ENCODE peak calls at places on chromosomes 13 and 19, in four cellular contexts. Z is SK-N-SH, D is neural progenitor cell, Q is hepatocyte. X is an unnamed sample.
A peak's percentile ranks its signal among the peaks of the same experiment; 100 is the strongest.

GRCh38 chr13:113009743-113010509 is 40.9 kb downstream of the MCF2L start:
- DNase-seq in Z (peak; percentile 94), D (no peak), Q (peak; percentile 52), X (no peak)

GRCh38 chr13:40350283-40350992 is 316.0 kb downstream of the FOXO1 start:
- DNase-seq in Z (no peak), D (no peak), Q (no peak), X (no peak)

GRCh38 chr19:3725640-3726310 is 17.6 kb downstream of the TJP3 start:
- DNase-seq in Z (peak; percentile 39), D (peak; percentile 82), Q (peak; percentile 58), X (no peak)

GRCh38 chr19:18939922-18940775 is 868 bp downstream of the HOMER3 start:
- DNase-seq in Z (peak; percentile 73), D (peak; percentile 90), Q (peak; percentile 65), X (peak; percentile 84)

GRCh38 chr19:43765109-43765876 is 10.5 kb upstream of the SMG9 start:
- DNase-seq in Z (no peak), D (no peak), Q (peak; percentile 74), X (peak; percentile 99)

GRCh38 chr19:35436477-35437141 is 11.4 kb upstream of the FFAR2 start:
- DNase-seq in Z (no peak), D (no peak), Q (peak; percentile 57), X (peak; percentile 39)

GRCh38 chr19:47725759-47726401 is 12.7 kb downstream of the EHD2 start:
- DNase-seq in Z (no peak), D (no peak), Q (no peak), X (no peak)

GRCh38 chr13:77975358-77976042 is 56.9 kb upstream of the EDNRB start:
- DNase-seq in Z (no peak), D (no peak), Q (no peak), X (no peak)

GRCh38 chr19:41299755-41300089 is 10.2 kb upstream of the CCDC97 start:
- DNase-seq in Z (no peak), D (no peak), Q (peak; percentile 64), X (peak; percentile 86)

GRCh38 chr13:114108141-114108761 is 24.2 kb downstream of the RASA3 start:
- DNase-seq in Z (no peak), D (no peak), Q (no peak), X (no peak)
- TF ChIP-seq EZH2phosphoT487 in Z (no peak), D (no peak), Q (no peak), X (no peak)

DNA sequence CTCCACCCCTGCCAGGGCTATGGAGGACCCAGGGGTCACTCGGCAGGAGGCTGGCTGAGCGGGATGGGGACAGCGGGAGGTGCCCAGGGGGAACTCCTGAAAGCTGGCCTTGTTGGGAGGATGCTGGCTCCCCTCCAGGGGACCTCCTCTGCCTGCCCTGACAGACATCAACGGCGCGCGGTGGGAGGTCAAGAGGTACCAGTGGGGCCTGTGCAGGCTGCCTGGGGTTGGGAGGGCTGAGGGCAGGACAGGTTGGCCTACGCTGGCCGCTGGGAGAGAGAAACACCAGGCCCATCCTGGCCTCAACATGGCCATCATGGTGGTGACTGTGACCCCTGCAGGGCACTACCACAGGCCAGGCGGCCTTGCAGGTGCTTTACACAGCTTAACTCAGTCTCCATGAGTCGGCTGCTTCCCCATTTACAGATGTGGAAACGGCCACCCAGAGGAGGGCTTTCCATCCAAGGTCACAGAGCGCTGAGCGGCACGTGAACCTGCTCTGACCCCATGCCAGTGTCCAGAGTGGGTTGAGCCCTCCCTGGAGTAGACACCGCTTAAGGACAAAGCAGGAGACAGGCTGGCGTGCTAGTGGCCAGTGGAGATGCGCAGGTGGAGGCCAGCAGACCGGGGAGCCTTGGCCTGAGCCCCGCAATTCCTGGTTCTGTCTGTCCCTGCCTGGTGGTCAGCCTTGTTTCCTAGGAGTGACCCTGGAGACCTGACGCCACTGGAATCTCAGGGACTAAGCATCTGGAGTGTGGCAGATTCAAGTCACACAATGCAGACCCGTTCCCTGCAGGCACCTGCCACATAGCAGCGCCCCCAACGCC is 27.6 kb downstream of the CEBPG start:
- DNase-seq in Z (peak; percentile 27), D (no peak), Q (no peak), X (no peak)
- H3K27me3 ChIP-seq in Z (no peaks in the 10 kb centered on the region), D (no peaks in the 10 kb centered on the region), Q (no peaks in the 10 kb centered on the region), X (no peaks in the 10 kb centered on the region)

DNA sequence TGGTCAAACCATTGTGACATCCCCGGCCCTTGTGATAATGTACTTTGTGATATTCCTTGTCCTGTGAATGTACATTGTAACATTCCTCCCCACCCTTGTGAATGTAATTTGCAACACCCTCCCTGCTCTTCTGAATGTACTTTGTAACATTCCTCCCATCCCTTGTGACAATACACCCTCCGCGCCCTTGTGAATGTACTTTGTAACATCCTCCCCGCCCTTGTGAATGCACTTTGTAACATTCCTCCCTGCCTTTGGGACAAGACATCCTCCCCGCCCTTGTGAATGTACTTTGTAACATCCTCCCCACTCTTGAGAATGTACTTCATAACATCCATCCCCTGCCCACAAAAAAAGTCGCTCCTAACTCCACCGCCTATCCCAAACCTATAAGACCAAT is 17.1 kb downstream of the ZNF846 start:
- DNase-seq in Z (no peak), D (no peak), Q (no peak), X (no peak)
- TF ChIP-seq EZH2phosphoT487 in Z (no peak), D (no peak), Q (no peak), X (no peak)

GRCh38 chr19:39223703-39224279 is 19.7 kb upstream of the SYCN start:
- DNase-seq in Z (no peak), D (peak; percentile 84), Q (peak; percentile 65), X (peak; percentile 58)
- H3K27me3 ChIP-seq in Z (no peaks in the 10 kb centered on the region), D (peaks cover 66% of the 10 kb centered on the region), Q (peaks cover 4% of the 10 kb centered on the region), X (peaks cover 18% of the 10 kb centered on the region)

GRCh38 chr13:49112782-49113525 is 107.2 kb upstream of the MLNR start:
- DNase-seq in Z (no peak), D (peak; percentile 58), Q (no peak), X (peak; percentile 14)

GRCh38 chr13:49113526-49114286 is 106.4 kb upstream of the MLNR start:
- DNase-seq in Z (no peak), D (peak; percentile 7), Q (no peak), X (peak; percentile 82)

GRCh38 chr13:49116873-49117272 is 103.3 kb upstream of the MLNR start:
- DNase-seq in Z (no peak), D (no peak), Q (no peak), X (no peak)
- TF ChIP-seq EZH2phosphoT487 in Z (no peak), D (no peak), Q (no peak), X (no peak)